ENCODE peak calls at places on chromosomes 2 and 18, in seven cellular contexts. L is HL-60, T is cardiac muscle cell, G is body of pancreas, A is OCI-LY7, D is endothelial cell, Z is A549. I is an unnamed sample.
A peak's percentile ranks its signal among the peaks of the same experiment; 100 is the strongest.

GRCh38 chr2:128292599-128293425 is 25.9 kb downstream of the HS6ST1 start:
- DNase-seq in L (no peak), Z (no peak), G (peak; percentile 76), A (no peak), D (no peak), T (no peak), I (no peak)

GRCh38 chr2:66888791-66889631 is 454.1 kb downstream of the MEIS1 start:
- DNase-seq in Z (no peak), G (peak; percentile 29), L (no peak), D (no peak), A (no peak), T (peak; percentile 98), I (no peak)

GRCh38 chr18:32998921-32999320 is 226.1 kb upstream of the KLHL14 start:
- DNase-seq in G (no peak), Z (no peak), A (no peak), D (no peak), L (no peak), T (no peak), I (no peak)

GRCh38 chr18:70663141-70663540 is 374.3 kb downstream of the SOCS6 start:
- DNase-seq in Z (no peak), L (no peak), G (no peak), D (no peak), T (peak; percentile 56), A (no peak), I (no peak)

GRCh38 chr2:109638807-109639206 is 24.6 kb downstream of the SOWAHC start:
- DNase-seq in G (peak; percentile 16), A (no peak), L (no peak), Z (no peak), T (peak; percentile 81), D (no peak), I (no peak)

GRCh38 chr2:27094353-27094984 is 7.9 kb downstream of the KHK start:
- DNase-seq in D (no peak), G (no peak), L (no peak), A (no peak), T (no peak), Z (no peak), I (no peak)

GRCh38 chr2:148927010-148927409 is 52.0 kb downstream of the KIF5C start:
- DNase-seq in A (no peak), D (no peak), T (no peak), Z (no peak), L (peak; percentile 76), G (no peak), I (peak; percentile 50)

GRCh38 chr18:48836231-48836805 is 114.4 kb downstream of the SMAD7 start:
- DNase-seq in G (no peak), D (no peak), L (no peak), T (no peak), Z (no peak), A (no peak), I (no peak)

GRCh38 chr2:239118264-239118663 is 270.4 kb downstream of the TWIST2 start:
- DNase-seq in A (no peak), Z (no peak), G (no peak), D (no peak), T (no peak), L (no peak), I (no peak)

GRCh38 chr2:82478641-82479040 is 1980.4 kb downstream of the SUCLG1 start:
- DNase-seq in T (peak; percentile 0), Z (no peak), A (no peak), D (no peak), L (no peak), G (no peak), I (no peak)

GRCh38 chr2:192190474-192190873 is 4.3 kb downstream of the TMEFF2 start:
- DNase-seq in D (no peak), L (no peak), G (no peak), Z (peak; percentile 4), T (peak; percentile 61), A (peak; percentile 11), I (no peak)

GRCh38 chr2:230929381-230930148 is 4.5 kb upstream of the GPR55 start:
- DNase-seq in G (no peak), T (no peak), D (no peak), A (no peak), Z (no peak), L (no peak), I (no peak)

GRCh38 chr2:108938069-108938710 is 50.8 kb downstream of the EDAR start:
- DNase-seq in G (no peak), A (peak; percentile 9), D (no peak), Z (no peak), L (peak; percentile 47), T (no peak), I (no peak)

GRCh38 chr2:22880161-22880560 is 504.8 kb upstream of the KLHL29 start:
- DNase-seq in G (no peak), A (no peak), D (no peak), L (no peak), T (no peak), Z (no peak), I (no peak)

GRCh38 chr2:234565201-234565600 is 68.3 kb upstream of the ARL4C start:
- DNase-seq in T (no peak), D (no peak), G (no peak), A (peak; percentile 19), Z (no peak), L (no peak), I (no peak)

GRCh38 chr2:29688429-29688828 is 233.0 kb downstream of the ALK start:
- DNase-seq in L (no peak), D (no peak), G (no peak), A (no peak), T (no peak), Z (no peak), I (no peak)
- TF ChIP-seq CTCF in L (no peak), D (no peak), G (no peak), A (no peak), T (no peak), Z (no peak), I (no peak)

GRCh38 chr2:41167014-41167413 is 715.1 kb upstream of the SLC8A1 start:
- DNase-seq in A (no peak), L (no peak), D (no peak), G (no peak), T (no peak), Z (no peak), I (no peak)
- TF ChIP-seq CTCF in A (no peak), L (no peak), D (no peak), G (no peak), T (no peak), Z (no peak), I (no peak)

GRCh38 chr2:48512071-48512470 is 17.9 kb upstream of the STON1 start:
- DNase-seq in T (no peak), D (no peak), G (no peak), L (no peak), Z (no peak), A (no peak), I (no peak)
- TF ChIP-seq CTCF in T (no peak), D (no peak), G (no peak), L (no peak), Z (no peak), A (no peak), I (no peak)

GRCh38 chr18:71849407-71849806 is 694.7 kb downstream of the CBLN2 start:
- DNase-seq in L (peak; percentile 13), A (no peak), D (no peak), T (no peak), Z (no peak), G (no peak), I (no peak)
- TF ChIP-seq CTCF in L (peak; percentile 28), A (no peak), D (no peak), T (no peak), Z (no peak), G (no peak), I (no peak)

GRCh38 chr2:4715065-4715464 is 977.1 kb upstream of the SOX11 start:
- DNase-seq in Z (no peak), G (no peak), D (no peak), A (peak; percentile 22), L (no peak), T (no peak), I (no peak)
- TF ChIP-seq CTCF in Z (no peak), G (no peak), D (no peak), A (peak; percentile 77), L (no peak), T (no peak), I (no peak)

DNA sequence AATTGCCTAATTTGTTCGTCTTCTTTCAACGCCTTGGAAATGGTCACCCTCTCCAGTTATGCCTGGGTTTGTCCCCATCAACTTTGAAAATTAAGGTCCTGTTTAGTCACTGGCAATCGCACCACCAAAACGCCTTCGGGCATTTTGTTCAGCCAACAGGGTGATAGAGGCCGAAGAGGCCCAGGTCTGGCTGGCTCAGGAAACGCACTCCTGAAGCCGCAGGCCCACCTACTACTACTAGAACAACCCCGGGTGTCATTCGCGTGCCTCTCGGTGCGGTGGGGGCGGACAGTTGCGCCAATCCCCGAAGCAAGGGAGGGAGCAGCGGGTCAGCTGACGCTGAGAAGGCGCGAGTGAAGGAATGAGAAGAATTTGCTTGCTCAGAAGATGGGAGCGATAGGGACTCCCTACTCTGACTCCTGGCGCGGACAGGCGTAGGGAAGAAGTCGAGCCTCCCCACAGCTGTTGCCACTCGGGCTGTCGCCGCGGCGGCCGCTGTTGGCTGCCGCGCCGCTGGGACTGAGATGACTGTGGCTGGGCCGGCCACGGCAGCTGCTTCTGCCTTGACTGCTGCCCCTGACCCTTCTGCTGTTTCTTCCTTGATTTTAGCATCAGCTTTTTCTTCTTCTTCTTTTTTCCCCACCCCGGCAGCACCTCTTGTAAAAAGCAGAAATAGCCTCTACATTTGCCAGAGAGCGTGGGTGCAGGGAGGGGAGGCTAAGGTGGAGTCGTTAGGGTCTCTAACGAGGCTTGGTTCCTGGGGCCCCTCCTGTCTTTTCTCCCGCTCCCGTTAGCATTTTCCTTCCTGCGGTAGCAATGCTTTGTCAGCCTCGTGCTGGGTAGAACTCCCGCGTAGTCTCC is 387.6 kb downstream of the FIGN start:
- DNase-seq in G (peak; percentile 72), Z (peak; percentile 70), D (peak; percentile 66), A (no peak), L (peak; percentile 62), T (peak; percentile 95), I (no peak)
- TF ChIP-seq CTCF in G (peak; percentile 7), Z (no peak), D (no peak), A (no peak), L (no peak), T (no peak), I (no peak)

GRCh38 chr2:240579071-240579762 is 7.3 kb upstream of the CAPN10 start:
- DNase-seq in D (no peak), Z (no peak), T (no peak), A (no peak), G (no peak), L (peak; percentile 16), I (no peak)

GRCh38 chr2:240581811-240582210 is 4.7 kb upstream of the CAPN10 start:
- DNase-seq in A (no peak), G (no peak), Z (no peak), T (no peak), L (no peak), D (no peak), I (no peak)

GRCh38 chr2:240578488-240578887 is 8.0 kb upstream of the CAPN10 start:
- DNase-seq in T (no peak), A (no peak), D (no peak), Z (no peak), L (no peak), G (no peak), I (no peak)

GRCh38 chr2:240578110-240578450 is 8.5 kb upstream of the CAPN10 start:
- DNase-seq in G (no peak), L (no peak), A (no peak), D (no peak), Z (no peak), T (no peak), I (no peak)

GRCh38 chr2:240579771-240580614 is 6.5 kb upstream of the CAPN10 start:
- DNase-seq in A (peak; percentile 76), Z (no peak), D (no peak), L (peak; percentile 92), T (peak; percentile 94), G (peak; percentile 85), I (peak; percentile 69)
- TF ChIP-seq CTCF in A (peak; percentile 75), Z (no peak), D (no peak), L (peak; percentile 46), T (peak; percentile 1), G (peak; percentile 62), I (peak; percentile 68)

GRCh38 chr2:64865073-64865830 is 123.9 kb upstream of the SLC1A4 start:
- DNase-seq in Z (peak; percentile 76), T (peak; percentile 77), L (peak; percentile 66), G (peak; percentile 74), D (peak; percentile 76), A (peak; percentile 76), I (peak; percentile 90)
- TF ChIP-seq CTCF in Z (peak; percentile 99), T (peak; percentile 41), L (peak; percentile 27), G (peak; percentile 91), D (peak; percentile 96), A (peak; percentile 75), I (peak; percentile 76)

I was measured in GM13976.